ENCODE peak calls at places on chromosomes 11 and 22, in nine cellular contexts. B is HL-60; O is ascending aorta; F is MM.1S; L is pancreas; I is psoas muscle; G is CD4-positive, alpha-beta T cell; A is IMR-90; H is AG04450. Q is an unnamed sample. For H3K27me3, the result is how much of the 10 kb centered on the place peaks cover.

GRCh38 chr11:121540627-121541026 is 87.9 kb upstream of the SORL1-AS1 start:
- DNase-seq in I (no peak), L (no peak), H (no peak), A (no peak), G (no peak), F (no peak), O (no peak), B (no peak), Q (no peak)

GRCh38 chr11:120229451-120230424 is 10.2 kb upstream of the POU2F3 start:
- DNase-seq in A (peak), B (peak), L (no peak), H (no peak), O (no peak), I (no peak), G (no peak), F (peak), Q (no peak)

GRCh38 chr11:1203505-1204271 is 19.2 kb upstream of the MUC5B start:
- DNase-seq in I (peak), B (no peak), F (no peak), O (peak), A (no peak), G (no peak), H (no peak), L (no peak), Q (peak)

GRCh38 chr22:33811208-33811607 is 109.1 kb downstream of the LARGE1 start:
- DNase-seq in G (no peak), L (no peak), H (no peak), O (no peak), I (no peak), A (no peak), B (no peak), F (no peak), Q (no peak)

GRCh38 chr11:79950172-79950571 is 509.3 kb upstream of the TENM4 start:
- DNase-seq in L (no peak), H (no peak), I (no peak), B (no peak), F (no peak), O (no peak), G (no peak), A (no peak), Q (no peak)

GRCh38 chr22:44673406-44673805 is 28.6 kb upstream of the PRR5 start:
- DNase-seq in G (no peak), B (no peak), L (no peak), F (no peak), H (no peak), A (no peak), I (peak), O (no peak), Q (no peak)

GRCh38 chr22:36399473-36399780 is 11.7 kb upstream of the MYH9 start:
- DNase-seq in G (no peak), I (no peak), H (no peak), O (no peak), B (peak), A (no peak), F (no peak), L (no peak), Q (no peak)

GRCh38 chr22:48445113-48445827 is 1382.4 kb downstream of the BRD1 start:
- DNase-seq in L (no peak), B (no peak), I (no peak), G (no peak), A (no peak), H (no peak), O (no peak), F (no peak), Q (no peak)

GRCh38 chr22:44182591-44183588 is 2.2 kb downstream of the PARVG start:
- DNase-seq in G (peak), H (no peak), L (no peak), I (peak), B (peak), A (no peak), O (peak), F (no peak), Q (peak)

GRCh38 chr11:15937601-15938361 is 418.6 kb downstream of the SOX6 start:
- DNase-seq in G (no peak), I (no peak), L (no peak), O (no peak), H (peak), B (no peak), F (no peak), A (peak), Q (no peak)

GRCh38 chr11:97794876-97795275 is 1225.9 kb upstream of the CNTN5 start:
- DNase-seq in A (no peak), O (no peak), B (no peak), H (no peak), I (no peak), G (no peak), F (no peak), L (no peak), Q (no peak)

GRCh38 chr22:44670220-44670983 is 31.6 kb upstream of the PRR5 start:
- DNase-seq in G (no peak), L (no peak), A (no peak), H (no peak), B (no peak), I (peak), O (no peak), F (no peak), Q (no peak)

GRCh38 chr11:33135216-33135615 is 26.1 kb downstream of the CSTF3 start:
- DNase-seq in L (no peak), F (no peak), O (no peak), A (peak), H (peak), B (no peak), G (no peak), I (no peak), Q (no peak)

GRCh38 chr22:31680764-31681624 is 19.0 kb upstream of the PISD start:
- DNase-seq in B (peak), G (no peak), I (no peak), A (peak), F (no peak), L (no peak), O (no peak), H (no peak), Q (peak)

GRCh38 chr22:39917091-39917703 is 16.3 kb downstream of the GRAP2 start:
- DNase-seq in O (no peak), G (no peak), F (no peak), B (no peak), A (no peak), I (no peak), H (no peak), L (no peak), Q (no peak)

GRCh38 chr11:103586756-103587155 is 449.7 kb upstream of the DDI1 start:
- DNase-seq in O (no peak), F (no peak), L (no peak), G (no peak), I (no peak), A (peak), B (no peak), H (peak), Q (no peak)

GRCh38 chr11:119910056-119910455 is 181.1 kb upstream of the NECTIN1 start:
- DNase-seq in A (no peak), L (no peak), O (no peak), I (no peak), F (no peak), H (no peak), B (no peak), G (no peak), Q (no peak)

GRCh38 chr22:29128891-29129643 is 56.2 kb downstream of the KREMEN1 start:
- DNase-seq in F (no peak), G (no peak), O (no peak), I (no peak), H (no peak), A (peak), L (no peak), B (no peak), Q (no peak)

GRCh38 chr22:32880906-32881596 is 79.5 kb downstream of the TIMP3 start:
- DNase-seq in G (no peak), O (peak), H (peak), A (peak), B (no peak), I (peak), L (peak), F (no peak), Q (peak)

GRCh38 chr11:118605116-118605867 is 2.1 kb upstream of the PHLDB1 start:
- DNase-seq in A (peak), G (no peak), O (peak), F (no peak), I (peak), H (peak), L (no peak), B (peak), Q (peak)

GRCh38 chr11:12056112-12056511 is 47.7 kb upstream of the DKK3 start:
- DNase-seq in G (no peak), F (no peak), B (no peak), H (no peak), A (no peak), O (no peak), I (no peak), L (no peak), Q (no peak)

GRCh38 chr11:73869234-73869949 is 7.3 kb downstream of the COA4 start:
- DNase-seq in G (no peak), H (no peak), O (no peak), F (peak), A (peak), I (no peak), B (no peak), L (peak), Q (no peak)

GRCh38 chr11:46457659-46458058 is 66.1 kb upstream of the CHRM4 start:
- DNase-seq in H (no peak), I (no peak), G (no peak), F (no peak), O (no peak), L (no peak), A (peak), B (peak), Q (no peak)

GRCh38 chr22:38461414-38462081 is 6.3 kb upstream of the KDELR3 start:
- DNase-seq in A (peak), F (peak), O (peak), G (no peak), I (peak), H (peak), B (peak), L (peak), Q (peak)

GRCh38 chr11:9748361-9748970 is 84.6 kb downstream of the SWAP70 start:
- DNase-seq in I (no peak), H (no peak), G (peak), B (peak), A (peak), O (peak), L (peak), F (peak), Q (peak)

GRCh38 chr11:2673250-2673610 is 26.6 kb downstream of the KCNQ1OT1 start:
- DNase-seq in L (peak), H (no peak), O (peak), A (no peak), I (no peak), B (no peak), G (no peak), F (no peak), Q (peak)

GRCh38 chr22:25569983-25570382 is 5.5 kb downstream of the GRK3 start:
- DNase-seq in G (no peak), H (no peak), O (no peak), I (no peak), B (peak), L (no peak), F (no peak), A (no peak), Q (no peak)

GRCh38 chr22:25564320-25564978 is at the start of gene GRK3:
- DNase-seq in A (peak), L (peak), O (peak), I (peak), F (peak), H (no peak), B (peak), G (peak), Q (peak)

GRCh38 chr22:25564979-25565677 is 653 bp downstream of the GRK3 start:
- DNase-seq in F (no peak), B (peak), L (peak), I (peak), O (no peak), H (no peak), G (no peak), A (no peak), Q (peak)

GRCh38 chr22:25566812-25567211 is 2.3 kb downstream of the GRK3 start:
- DNase-seq in G (no peak), B (peak), F (no peak), I (no peak), H (no peak), O (no peak), L (no peak), A (no peak), Q (no peak)

GRCh38 chr22:25567305-25567704 is 2.8 kb downstream of the GRK3 start:
- DNase-seq in F (no peak), H (no peak), A (no peak), B (peak), O (no peak), I (no peak), L (no peak), G (no peak), Q (no peak)
- TF ChIP-seq CTCF in F (no peak), H (no peak), A (no peak), B (no peak), O (no peak), I (no peak), L (no peak), G (no peak), Q (no peak)

GRCh38 chr22:20547029-20547428 is 39.6 kb downstream of the MED15 start:
- DNase-seq in F (no peak), A (no peak), H (no peak), L (no peak), O (no peak), I (no peak), B (no peak), G (no peak), Q (no peak)
- H3K27ac ChIP-seq in F (no peak), A (no peak), H (no peak), L (no peak), O (peak), I (no peak), B (no peak), G (no peak), Q (peak)

GRCh38 chr11:131809203-131809948 is 439.0 kb downstream of the NTM start:
- DNase-seq in F (no peak), O (no peak), I (no peak), A (no peak), G (no peak), L (no peak), B (no peak), H (no peak), Q (no peak)

GRCh38 chr11:131808466-131808865 is 438.1 kb downstream of the NTM start:
- DNase-seq in B (no peak), I (no peak), O (no peak), A (no peak), F (no peak), H (no peak), G (no peak), L (no peak), Q (no peak)

GRCh38 chr11:131811380-131811779 is 441.0 kb downstream of the NTM start:
- DNase-seq in O (no peak), A (no peak), I (no peak), H (no peak), G (no peak), B (no peak), L (no peak), F (no peak), Q (no peak)

GRCh38 chr11:131807876-131808275 is 437.5 kb downstream of the NTM start:
- DNase-seq in H (no peak), O (no peak), I (no peak), G (no peak), F (no peak), L (no peak), A (no peak), B (no peak), Q (no peak)

DNA sequence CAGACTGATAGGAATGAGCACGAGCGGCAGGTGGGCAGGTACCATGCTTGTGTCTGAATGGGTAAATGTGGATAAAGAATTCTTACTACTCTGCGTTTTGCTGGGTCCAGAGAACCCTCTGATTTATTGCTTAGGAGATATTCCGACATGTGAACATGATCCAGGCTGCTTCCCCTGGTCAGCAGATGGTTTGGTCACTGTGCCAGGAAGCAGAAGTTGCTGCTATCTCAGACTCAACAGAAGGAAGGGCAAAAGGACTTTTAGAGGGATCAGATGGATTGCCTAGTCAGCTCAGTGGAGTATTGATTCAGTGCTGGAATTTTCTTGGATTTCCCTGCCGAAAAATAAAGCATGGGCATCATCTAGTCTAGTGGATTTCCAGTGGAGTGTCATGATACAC is 440.1 kb downstream of the NTM start:
- DNase-seq in B (no peak), H (no peak), A (no peak), O (no peak), I (no peak), G (no peak), L (no peak), F (no peak), Q (no peak)
- H3K27me3 ChIP-seq in B (under half), H (under half), A (under half), O (under half), I (under half), G (under half), L (under half), F (under half), Q (under half)

GRCh38 chr11:44632466-44633123 is 67.1 kb downstream of the CD82 start:
- DNase-seq in B (peak), F (no peak), L (peak), G (no peak), O (peak), A (no peak), I (no peak), H (no peak), Q (peak)
- TF ChIP-seq CTCF in B (peak), F (peak), L (no peak), G (peak), O (no peak), A (peak), I (peak), H (peak), Q (no peak)

GRCh38 chr11:75505966-75506692 is 19.6 kb downstream of the GDPD5 start:
- DNase-seq in F (no peak), I (no peak), B (no peak), G (no peak), O (no peak), L (no peak), A (no peak), H (no peak), Q (no peak)
- H3K27ac ChIP-seq in F (no peak), I (no peak), B (no peak), G (no peak), O (no peak), L (no peak), A (no peak), H (no peak), Q (no peak)

GRCh38 chr11:123429336-123429735 is 733 bp upstream of the GRAMD1B start:
- DNase-seq in A (peak), L (no peak), I (no peak), G (no peak), B (no peak), H (no peak), O (no peak), F (no peak), Q (no peak)
- H3K27me3 ChIP-seq in A (under half), L (under half), I (under half), G (under half), B (under half), H (under half), O (under half), F (under half), Q (under half)

DNA sequence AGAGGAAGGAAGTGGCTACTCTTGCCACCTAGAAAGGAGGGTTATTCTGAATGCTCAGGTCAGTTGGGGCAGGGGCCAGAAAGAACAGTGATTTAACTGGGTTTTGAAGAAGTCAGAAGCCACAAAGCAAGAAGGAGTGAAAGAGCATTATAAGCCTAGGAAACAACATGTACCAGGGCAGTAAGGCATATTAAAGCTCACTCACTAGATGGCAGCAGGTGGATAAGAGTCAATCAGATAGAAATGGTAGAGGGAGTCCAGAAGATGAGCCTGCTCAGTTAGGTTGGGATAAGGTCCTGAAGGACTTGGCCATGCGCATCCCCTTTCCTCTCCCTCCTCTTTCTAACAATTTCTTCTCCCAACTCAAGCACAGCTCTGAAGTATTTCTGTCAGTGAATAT is 22.0 kb upstream of the PATE1 start:
- DNase-seq in G (no peak), H (no peak), O (no peak), I (no peak), A (peak), L (no peak), B (no peak), F (no peak), Q (no peak)
- TF ChIP-seq CTCF in G (no peak), H (no peak), O (peak), I (no peak), A (no peak), L (no peak), B (peak), F (no peak), Q (no peak)

GRCh38 chr11:77127969-77128691 is at the start of gene MYO7A:
- DNase-seq in O (peak), L (peak), B (no peak), H (no peak), F (peak), G (no peak), A (peak), I (peak), Q (peak)

GRCh38 chr11:77129069-77129840 is 1.2 kb downstream of the MYO7A start:
- DNase-seq in F (no peak), B (no peak), H (no peak), L (no peak), O (no peak), A (no peak), I (no peak), G (no peak), Q (no peak)

GRCh38 chr11:77126156-77126775 is 1.8 kb upstream of the MYO7A start:
- DNase-seq in O (no peak), G (no peak), F (no peak), H (no peak), A (no peak), L (no peak), I (no peak), B (no peak), Q (no peak)

GRCh38 chr11:77126861-77127673 is 979 bp upstream of the MYO7A start:
- DNase-seq in A (peak), F (peak), B (peak), H (no peak), O (no peak), I (peak), L (peak), G (peak), Q (no peak)

DNA sequence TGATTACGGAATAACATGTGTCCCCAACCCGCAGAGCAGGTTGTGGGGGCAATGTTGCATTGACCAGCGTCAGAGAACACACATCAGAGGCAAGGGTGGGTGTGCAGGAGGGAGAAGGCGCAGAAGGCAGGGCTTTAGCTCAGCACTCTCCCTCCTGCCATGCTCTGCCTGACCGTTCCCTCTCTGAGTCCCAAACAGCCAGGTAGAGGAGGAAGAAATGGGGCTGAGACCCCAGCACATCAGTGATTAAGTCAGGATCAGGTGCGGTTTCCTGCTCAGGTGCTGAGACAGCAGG is 425 bp upstream of the MYO7A start:
- DNase-seq in I (no peak), L (no peak), F (no peak), H (no peak), A (no peak), B (no peak), O (no peak), G (no peak), Q (no peak)
- H3K27ac ChIP-seq in I (no peak), L (peak), F (peak), H (no peak), A (no peak), B (no peak), O (no peak), G (no peak), Q (peak)

Q was measured in tibial artery.